ENCODE peak calls at places on chromosomes 5 and 9, in eight cellular contexts. Z is dorsolateral prefrontal cortex, G is uterus, T is endodermal cell, R is colonic mucosa, V is HCT116, C is ovary, W is neural progenitor cell. Y is an unnamed sample. For H3K27me3, the result is how much of the 10 kb centered on the place peaks cover.

GRCh38 chr9:109652112-109652511 is 127.9 kb upstream of the PALM2AKAP2 start:
- DNase-seq in Z (no peak), G (no peak), T (no peak), R (no peak), V (no peak), C (no peak), W (no peak), Y (no peak)

GRCh38 chr9:126534431-126535186 is 79.1 kb upstream of the LMX1B start:
- DNase-seq in Z (no peak), G (no peak), T (peak), R (no peak), V (no peak), C (no peak), W (peak), Y (no peak)

GRCh38 chr9:112265391-112265790 is 68.0 kb downstream of the PTBP3 start:
- DNase-seq in Z (no peak), G (no peak), T (no peak), R (no peak), V (no peak), C (no peak), W (no peak), Y (no peak)

GRCh38 chr9:88746029-88746743 is 211.2 kb downstream of the NXNL2 start:
- DNase-seq in Z (no peak), G (peak), T (no peak), R (peak), V (no peak), C (peak), W (no peak), Y (no peak)

GRCh38 chr9:120904061-120904998 is 22.3 kb downstream of the TRAF1 start:
- DNase-seq in Z (no peak), G (no peak), T (no peak), R (no peak), V (no peak), C (no peak), W (no peak), Y (no peak)

GRCh38 chr5:39475055-39475454 is 50.3 kb upstream of the DAB2 start:
- DNase-seq in Z (no peak), G (peak), T (no peak), R (no peak), V (no peak), C (no peak), W (no peak), Y (no peak)

GRCh38 chr5:171680485-171680884 is 105.1 kb upstream of the SMIM23 start:
- DNase-seq in Z (no peak), G (no peak), T (peak), R (no peak), V (no peak), C (no peak), W (no peak), Y (no peak)

GRCh38 chr5:132086277-132086794 is 12.7 kb downstream of the CSF2 start:
- DNase-seq in Z (no peak), G (no peak), T (no peak), R (no peak), V (no peak), C (peak), W (no peak), Y (no peak)

GRCh38 chr5:77225531-77225930 is 15.1 kb downstream of the PDE8B start:
- DNase-seq in Z (no peak), G (no peak), T (no peak), R (no peak), V (no peak), C (no peak), W (no peak), Y (no peak)

GRCh38 chr5:161745392-161745791 is 59.9 kb downstream of the GABRA6 start:
- DNase-seq in Z (no peak), G (no peak), T (no peak), R (no peak), V (no peak), C (no peak), W (no peak), Y (no peak)

GRCh38 chr9:89553451-89554020 is 51.3 kb upstream of the GADD45G start:
- DNase-seq in Z (no peak), G (no peak), T (no peak), R (no peak), V (no peak), C (no peak), W (no peak), Y (no peak)

GRCh38 chr5:137858223-137858916 is 9.3 kb upstream of the MYOT start:
- DNase-seq in Z (no peak), G (no peak), T (no peak), R (no peak), V (no peak), C (no peak), W (no peak), Y (peak)

GRCh38 chr9:114258866-114259799 is 63.8 kb upstream of the ORM1 start:
- DNase-seq in Z (no peak), G (no peak), T (no peak), R (no peak), V (no peak), C (no peak), W (no peak), Y (no peak)

GRCh38 chr5:174317261-174317894 is 271.9 kb downstream of the NSG2 start:
- DNase-seq in Z (peak), G (no peak), T (peak), R (no peak), V (no peak), C (no peak), W (peak), Y (no peak)

GRCh38 chr5:59390074-59390659 is 503.4 kb downstream of the PDE4D start:
- DNase-seq in Z (no peak), G (no peak), T (no peak), R (peak), V (no peak), C (no peak), W (peak), Y (no peak)

GRCh38 chr9:78239506-78239905 is 3.6 kb downstream of the CEP78 start:
- DNase-seq in Z (peak), G (no peak), T (no peak), R (peak), V (no peak), C (peak), W (peak), Y (no peak)

GRCh38 chr9:85202596-85202995 is 533.1 kb downstream of the NTRK2 start:
- DNase-seq in Z (no peak), G (no peak), T (peak), R (no peak), V (no peak), C (no peak), W (no peak), Y (no peak)

GRCh38 chr9:138017200-138017599 is 139.6 kb downstream of the CACNA1B start:
- DNase-seq in Z (no peak), G (no peak), T (no peak), R (no peak), V (no peak), C (no peak), W (no peak), Y (no peak)

GRCh38 chr9:36720043-36720442 is 147.3 kb downstream of the MELK start:
- DNase-seq in Z (no peak), G (no peak), T (no peak), R (no peak), V (no peak), C (no peak), W (no peak), Y (no peak)
- H3K27me3 ChIP-seq in Z (under half), G (under half), T (under half), R (under half), V (under half), C (under half), W (under half), Y (under half)

DNA sequence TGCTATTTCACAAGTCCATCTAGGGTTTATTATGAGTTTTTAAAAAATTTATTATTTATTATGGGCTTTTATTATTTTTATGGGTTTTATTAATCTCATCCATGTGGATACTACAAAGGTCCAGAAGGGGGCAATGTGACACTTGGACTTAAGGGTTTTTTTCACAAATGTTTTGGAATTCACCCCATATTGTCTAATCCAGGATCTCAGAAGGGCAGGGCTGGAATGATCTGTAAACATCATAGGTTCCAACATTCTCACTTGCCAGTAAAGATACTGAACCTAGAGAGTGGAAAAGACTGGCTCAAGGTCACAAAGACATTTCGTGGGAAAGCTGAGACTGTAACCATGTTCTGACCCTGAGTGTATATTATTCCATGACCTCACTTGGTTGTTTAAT is 35.6 kb downstream of the NIM1K start:
- DNase-seq in Z (no peak), G (no peak), T (no peak), R (no peak), V (peak), C (no peak), W (peak), Y (no peak)
- TF ChIP-seq CTCF in Z (no peak), G (no peak), T (peak), R (no peak), V (peak), C (no peak), W (peak), Y (peak)

GRCh38 chr5:143399616-143400540 is 3.6 kb downstream of the NR3C1 start:
- DNase-seq in Z (no peak), G (no peak), T (no peak), R (no peak), V (no peak), C (no peak), W (no peak), Y (no peak)
- H3K4me3 ChIP-seq in Z (peak), G (peak), T (peak), R (peak), V (no peak), C (peak), W (no peak), Y (peak)

GRCh38 chr5:14873093-14873492 is 1.5 kb upstream of the ANKH start:
- DNase-seq in Z (no peak), G (no peak), T (peak), R (no peak), V (no peak), C (no peak), W (peak), Y (no peak)
- H3K27me3 ChIP-seq in Z (under half), G (under half), T (under half), R (under half), V (under half), C (under half), W (half or more), Y (under half)

GRCh38 chr5:57383093-57383861 is 99.3 kb downstream of the ACTBL2 start:
- DNase-seq in Z (no peak), G (no peak), T (peak), R (peak), V (peak), C (no peak), W (no peak), Y (no peak)
- TF ChIP-seq CTCF in Z (no peak), G (no peak), T (no peak), R (no peak), V (no peak), C (no peak), W (no peak), Y (no peak)

GRCh38 chr5:141821430-141821925 is 56.7 kb downstream of the PCDH1 start:
- DNase-seq in Z (peak), G (no peak), T (peak), R (no peak), V (peak), C (no peak), W (peak), Y (no peak)
- H3K4me3 ChIP-seq in Z (no peak), G (no peak), T (no peak), R (no peak), V (no peak), C (no peak), W (no peak), Y (no peak)